ENCODE peak calls at places on chromosome 1, in four cellular contexts. One of them, this sample, is unnamed.

GRCh38 chr1:109113787-109114568 is at the start of gene ELAPOR1:
- DNase-seq in OCI-LY7: no peak
- DNase-seq in ovary: no peak
- DNase-seq in NB4: no peak
- DNase-seq in this sample: no peak

GRCh38 chr1:88890790-88891317 is 513 bp downstream of the GTF2B start:
- DNase-seq in OCI-LY7: peak
- DNase-seq in ovary: no peak
- DNase-seq in NB4: peak
- DNase-seq in this sample: no peak

GRCh38 chr1:32536117-32536516 is 3.1 kb upstream of the ZBTB8A start:
- DNase-seq in OCI-LY7: peak
- DNase-seq in ovary: no peak
- DNase-seq in NB4: peak
- DNase-seq in this sample: no peak

GRCh38 chr1:146012703-146013565 is 8.6 kb downstream of the HJV start:
- DNase-seq in OCI-LY7: peak
- DNase-seq in ovary: peak
- DNase-seq in NB4: peak
- DNase-seq in this sample: no peak

GRCh38 chr1:160376525-160377131 is 9.8 kb downstream of the NHLH1 start:
- DNase-seq in OCI-LY7: peak
- DNase-seq in ovary: no peak
- DNase-seq in NB4: peak
- DNase-seq in this sample: peak

GRCh38 chr1:156310962-156311361 is 11.9 kb upstream of the VHLL start:
- DNase-seq in OCI-LY7: no peak
- DNase-seq in ovary: no peak
- DNase-seq in NB4: peak
- DNase-seq in this sample: no peak

GRCh38 chr1:43313771-43314170 is 13.0 kb downstream of the TIE1 start:
- DNase-seq in OCI-LY7: no peak
- DNase-seq in ovary: no peak
- DNase-seq in NB4: no peak
- DNase-seq in this sample: no peak

GRCh38 chr1:59997479-59997878 is 70.9 kb upstream of the CYP2J2 start:
- DNase-seq in OCI-LY7: no peak
- DNase-seq in ovary: no peak
- DNase-seq in NB4: no peak
- DNase-seq in this sample: no peak

GRCh38 chr1:1267488-1268283 is 6.0 kb downstream of the UBE2J2 start:
- DNase-seq in OCI-LY7: no peak
- DNase-seq in ovary: no peak
- DNase-seq in NB4: no peak
- DNase-seq in this sample: no peak

GRCh38 chr1:1262759-1263158 is 10.9 kb downstream of the UBE2J2 start:
- DNase-seq in OCI-LY7: no peak
- DNase-seq in ovary: no peak
- DNase-seq in NB4: no peak
- DNase-seq in this sample: no peak

GRCh38 chr1:1264026-1264425 is 9.6 kb downstream of the UBE2J2 start:
- DNase-seq in OCI-LY7: no peak
- DNase-seq in ovary: no peak
- DNase-seq in NB4: no peak
- DNase-seq in this sample: no peak

GRCh38 chr1:1268284-1268682 is 5.4 kb downstream of the UBE2J2 start:
- DNase-seq in OCI-LY7: no peak
- DNase-seq in ovary: no peak
- DNase-seq in NB4: no peak
- DNase-seq in this sample: no peak

GRCh38 chr1:1264868-1265272 is 8.8 kb downstream of the UBE2J2 start:
- DNase-seq in OCI-LY7: no peak
- DNase-seq in ovary: no peak
- DNase-seq in NB4: no peak
- DNase-seq in this sample: no peak
- TF ChIP-seq CTCF in OCI-LY7: peak
- TF ChIP-seq CTCF in ovary: no peak
- TF ChIP-seq CTCF in NB4: peak
- TF ChIP-seq CTCF in this sample: peak

GRCh38 chr1:38576241-38576640 is 283.3 kb downstream of the RRAGC start:
- DNase-seq in OCI-LY7: no peak
- DNase-seq in ovary: no peak
- DNase-seq in NB4: no peak
- DNase-seq in this sample: no peak

GRCh38 chr1:38579056-38579455 is 280.5 kb downstream of the RRAGC start:
- DNase-seq in OCI-LY7: no peak
- DNase-seq in ovary: no peak
- DNase-seq in NB4: no peak
- DNase-seq in this sample: no peak

GRCh38 chr1:38577937-38578443 is 281.6 kb downstream of the RRAGC start:
- DNase-seq in OCI-LY7: no peak
- DNase-seq in ovary: no peak
- DNase-seq in NB4: no peak
- DNase-seq in this sample: no peak

GRCh38 chr1:38578444-38578951 is 281.1 kb downstream of the RRAGC start:
- DNase-seq in OCI-LY7: no peak
- DNase-seq in ovary: no peak
- DNase-seq in NB4: no peak
- DNase-seq in this sample: no peak

DNA sequence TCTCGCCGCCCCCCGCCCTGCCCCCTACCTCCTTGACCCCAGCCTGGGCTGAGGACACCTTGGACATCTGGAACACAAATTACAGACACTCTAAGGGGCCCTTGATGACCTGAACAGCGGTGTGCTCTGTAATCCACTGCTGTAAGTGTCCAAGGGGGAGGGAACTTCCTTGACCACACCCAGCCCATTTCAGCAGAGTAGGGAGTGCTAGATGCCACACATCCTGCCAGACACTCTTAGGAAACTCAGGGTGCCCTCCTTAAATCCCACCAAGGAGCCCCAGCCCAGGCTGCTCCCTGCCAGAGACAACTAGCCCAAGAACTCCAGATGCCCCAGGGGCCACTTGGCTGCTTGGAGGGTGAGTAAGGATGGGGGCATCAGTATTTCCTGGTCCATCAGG is 282.2 kb downstream of the RRAGC start:
- DNase-seq in OCI-LY7: no peak
- DNase-seq in ovary: no peak
- DNase-seq in NB4: no peak
- DNase-seq in this sample: no peak
- H3K4me3 ChIP-seq in OCI-LY7: no peak
- H3K4me3 ChIP-seq in ovary: no peak
- H3K4me3 ChIP-seq in NB4: no peak
- H3K4me3 ChIP-seq in this sample: no peak

GRCh38 chr1:179879797-179880196 is 2.2 kb upstream of the TOR1AIP2 start:
- DNase-seq in OCI-LY7: no peak
- DNase-seq in ovary: no peak
- DNase-seq in NB4: no peak
- DNase-seq in this sample: no peak

GRCh38 chr1:179882253-179883039 is at the start of gene TOR1AIP1:
- DNase-seq in OCI-LY7: peak
- DNase-seq in ovary: peak
- DNase-seq in NB4: peak
- DNase-seq in this sample: peak

GRCh38 chr1:179881642-179882252 is 338 bp upstream of the TOR1AIP1 start:
- DNase-seq in OCI-LY7: no peak
- DNase-seq in ovary: no peak
- DNase-seq in NB4: peak
- DNase-seq in this sample: no peak

GRCh38 chr1:179883739-179884138 is 1.7 kb downstream of the TOR1AIP1 start:
- DNase-seq in OCI-LY7: peak
- DNase-seq in ovary: no peak
- DNase-seq in NB4: peak
- DNase-seq in this sample: peak

GRCh38 chr1:179883040-179883501 is 986 bp downstream of the TOR1AIP1 start:
- DNase-seq in OCI-LY7: peak
- DNase-seq in ovary: no peak
- DNase-seq in NB4: no peak
- DNase-seq in this sample: peak
- TF ChIP-seq CTCF in OCI-LY7: peak
- TF ChIP-seq CTCF in ovary: no peak
- TF ChIP-seq CTCF in NB4: no peak
- TF ChIP-seq CTCF in this sample: no peak

GRCh38 chr1:205568135-205568468 is 63.6 kb downstream of the CDK18 start:
- DNase-seq in OCI-LY7: no peak
- DNase-seq in ovary: no peak
- DNase-seq in NB4: no peak
- DNase-seq in this sample: no peak
- H3K4me3 ChIP-seq in OCI-LY7: no peak
- H3K4me3 ChIP-seq in ovary: no peak
- H3K4me3 ChIP-seq in NB4: no peak
- H3K4me3 ChIP-seq in this sample: no peak

GRCh38 chr1:163408262-163408661 is 86.5 kb downstream of the NUF2 start:
- DNase-seq in OCI-LY7: no peak
- DNase-seq in ovary: no peak
- DNase-seq in NB4: no peak
- DNase-seq in this sample: no peak
- TF ChIP-seq CTCF in OCI-LY7: no peak
- TF ChIP-seq CTCF in ovary: no peak
- TF ChIP-seq CTCF in NB4: no peak
- TF ChIP-seq CTCF in this sample: no peak

GRCh38 chr1:46805755-46806154 is 6.9 kb downstream of the CYP4B1 start:
- DNase-seq in OCI-LY7: no peak
- DNase-seq in ovary: no peak
- DNase-seq in NB4: no peak
- DNase-seq in this sample: no peak

GRCh38 chr1:46804027-46804889 is 5.4 kb downstream of the CYP4B1 start:
- DNase-seq in OCI-LY7: no peak
- DNase-seq in ovary: no peak
- DNase-seq in NB4: no peak
- DNase-seq in this sample: no peak

GRCh38 chr1:46804926-46805325 is 6.1 kb downstream of the CYP4B1 start:
- DNase-seq in OCI-LY7: no peak
- DNase-seq in ovary: no peak
- DNase-seq in NB4: no peak
- DNase-seq in this sample: no peak

GRCh38 chr1:46807046-46807972 is 8.5 kb downstream of the CYP4B1 start:
- DNase-seq in OCI-LY7: no peak
- DNase-seq in ovary: no peak
- DNase-seq in NB4: no peak
- DNase-seq in this sample: no peak

GRCh38 chr1:46806196-46807020 is 7.6 kb downstream of the CYP4B1 start:
- DNase-seq in OCI-LY7: no peak
- DNase-seq in ovary: no peak
- DNase-seq in NB4: no peak
- DNase-seq in this sample: no peak
- H3K4me3 ChIP-seq in OCI-LY7: no peak
- H3K4me3 ChIP-seq in ovary: no peak
- H3K4me3 ChIP-seq in NB4: no peak
- H3K4me3 ChIP-seq in this sample: no peak

GRCh38 chr1:210731597-210731996 is 402.4 kb downstream of the KCNH1 start:
- DNase-seq in OCI-LY7: no peak
- DNase-seq in ovary: no peak
- DNase-seq in NB4: no peak
- DNase-seq in this sample: no peak

GRCh38 chr1:210728437-210729149 is 399.9 kb downstream of the HHAT start:
- DNase-seq in OCI-LY7: no peak
- DNase-seq in ovary: no peak
- DNase-seq in NB4: no peak
- DNase-seq in this sample: no peak

GRCh38 chr1:210730023-210730422 is 401.3 kb downstream of the HHAT start:
- DNase-seq in OCI-LY7: no peak
- DNase-seq in ovary: no peak
- DNase-seq in NB4: no peak
- DNase-seq in this sample: no peak

GRCh38 chr1:210727709-210728108 is 399.0 kb downstream of the HHAT start:
- DNase-seq in OCI-LY7: no peak
- DNase-seq in ovary: no peak
- DNase-seq in NB4: no peak
- DNase-seq in this sample: no peak

DNA sequence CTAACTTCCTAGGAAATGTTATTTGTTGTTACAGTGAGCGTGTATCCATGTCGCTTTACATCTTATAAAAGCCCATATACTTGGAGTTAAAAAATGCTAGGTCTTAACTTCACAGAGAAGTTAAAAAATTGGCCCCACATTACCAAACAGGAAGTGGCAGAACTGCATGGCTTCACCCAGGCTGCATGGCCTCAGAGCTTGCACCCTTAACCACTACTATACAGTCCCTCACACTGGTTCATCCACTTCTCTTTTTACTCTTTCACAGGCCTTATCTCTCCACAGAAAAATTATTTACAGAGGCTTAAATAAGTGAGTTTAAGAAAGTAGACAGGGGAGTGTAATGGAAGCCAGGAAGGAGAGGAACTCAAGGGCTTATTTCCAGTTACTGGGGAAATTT is 402.5 kb downstream of the HHAT start:
- DNase-seq in OCI-LY7: no peak
- DNase-seq in ovary: no peak
- DNase-seq in NB4: peak
- DNase-seq in this sample: no peak
- TF ChIP-seq CTCF in OCI-LY7: no peak
- TF ChIP-seq CTCF in ovary: no peak
- TF ChIP-seq CTCF in NB4: no peak
- TF ChIP-seq CTCF in this sample: no peak

This sample was measured in GM12864.